ENCODE peak calls at places on chromosome 21, in five cellular contexts. S is adrenal gland, Y is heart right ventricle, H is WTC11, X is GM13977. I is an unnamed sample.

GRCh38 chr21:30194701-30195299 is 21.1 kb downstream of the CLDN8 start:
- DNase-seq in S (no peak), Y (no peak), H (no peak), X (no peak), I (no peak)

GRCh38 chr21:41926068-41926806 is 27.6 kb downstream of the C2CD2 start:
- DNase-seq in S (peak), Y (no peak), H (peak), X (peak), I (peak)

GRCh38 chr21:25938673-25939395 is 204.1 kb downstream of the GABPA start:
- DNase-seq in S (no peak), Y (peak), H (no peak), X (no peak), I (no peak)

GRCh38 chr21:42316891-42317290 is 1.7 kb upstream of the TFF3 start:
- DNase-seq in S (no peak), Y (no peak), H (no peak), X (no peak), I (no peak)

GRCh38 chr21:37956772-37957171 is 40.5 kb upstream of the KCNJ6 start:
- DNase-seq in S (no peak), Y (no peak), H (no peak), X (no peak), I (no peak)

GRCh38 chr21:26267389-26267788 is 96.8 kb upstream of the APP start:
- DNase-seq in S (no peak), Y (no peak), H (no peak), X (no peak), I (no peak)

GRCh38 chr21:26169611-26170470 is 729 bp downstream of the APP start:
- DNase-seq in S (peak), Y (peak), H (peak), X (peak), I (peak)

GRCh38 chr21:16713331-16714114 is 799.3 kb upstream of the CXADR start:
- DNase-seq in S (no peak), Y (no peak), H (no peak), X (no peak), I (no peak)

GRCh38 chr21:27827972-27828371 is 861.1 kb upstream of the ADAMTS5 start:
- DNase-seq in S (no peak), Y (no peak), H (no peak), X (no peak), I (no peak)

GRCh38 chr21:41374867-41375533 is 13.2 kb downstream of the MX2 start:
- DNase-seq in S (no peak), Y (no peak), H (no peak), X (no peak), I (no peak)

GRCh38 chr21:37758997-37759396 is 157.3 kb downstream of the KCNJ6 start:
- DNase-seq in S (peak), Y (no peak), H (peak), X (peak), I (peak)

GRCh38 chr21:17780539-17780938 is 38.6 kb downstream of the C21orf91 start:
- DNase-seq in S (no peak), Y (no peak), H (no peak), X (peak), I (peak)

GRCh38 chr21:29189358-29189757 is 58.9 kb downstream of the MAP3K7CL start:
- DNase-seq in S (no peak), Y (no peak), H (no peak), X (no peak), I (no peak)

GRCh38 chr21:17463441-17463840 is 49.4 kb upstream of the CXADR start:
- DNase-seq in S (peak), Y (no peak), H (no peak), X (no peak), I (no peak)

GRCh38 chr21:42403611-42404231 is at the start of gene UBASH3A:
- DNase-seq in S (no peak), Y (no peak), H (no peak), X (no peak), I (no peak)

GRCh38 chr21:45225741-45226327 is 61.9 kb downstream of the POFUT2 start:
- DNase-seq in S (no peak), Y (no peak), H (no peak), X (no peak), I (no peak)
- TF ChIP-seq CTCF in S (no peak), Y (no peak), H (no peak), X (no peak), I (no peak)

GRCh38 chr21:39525601-39526000 is 73.8 kb downstream of the SH3BGR start:
- DNase-seq in S (no peak), Y (no peak), H (no peak), X (no peak), I (no peak)
- TF ChIP-seq CTCF in S (no peak), Y (no peak), H (no peak), X (no peak), I (no peak)

GRCh38 chr21:45505416-45506021 is 36.7 kb downstream of the SLC19A1 start:
- DNase-seq in S (peak), Y (no peak), H (no peak), X (no peak), I (no peak)
- TF ChIP-seq CTCF in S (no peak), Y (no peak), H (no peak), X (no peak), I (no peak)

GRCh38 chr21:34609951-34610549 is 4.9 kb downstream of the RCAN1 start:
- DNase-seq in S (no peak), Y (no peak), H (no peak), X (no peak), I (no peak)
- TF ChIP-seq CTCF in S (no peak), Y (no peak), H (no peak), X (no peak), I (no peak)

GRCh38 chr21:44293551-44294231 is 6.2 kb upstream of the PFKL start:
- DNase-seq in S (no peak), Y (no peak), H (no peak), X (no peak), I (no peak)

GRCh38 chr21:44296103-44296519 is 3.7 kb upstream of the PFKL start:
- DNase-seq in S (no peak), Y (no peak), H (no peak), X (no peak), I (no peak)

GRCh38 chr21:44294391-44295162 is 5.3 kb upstream of the PFKL start:
- DNase-seq in S (peak), Y (peak), H (no peak), X (no peak), I (no peak)

GRCh38 chr21:44295646-44296045 is 4.2 kb upstream of the PFKL start:
- DNase-seq in S (no peak), Y (no peak), H (no peak), X (peak), I (peak)

DNA sequence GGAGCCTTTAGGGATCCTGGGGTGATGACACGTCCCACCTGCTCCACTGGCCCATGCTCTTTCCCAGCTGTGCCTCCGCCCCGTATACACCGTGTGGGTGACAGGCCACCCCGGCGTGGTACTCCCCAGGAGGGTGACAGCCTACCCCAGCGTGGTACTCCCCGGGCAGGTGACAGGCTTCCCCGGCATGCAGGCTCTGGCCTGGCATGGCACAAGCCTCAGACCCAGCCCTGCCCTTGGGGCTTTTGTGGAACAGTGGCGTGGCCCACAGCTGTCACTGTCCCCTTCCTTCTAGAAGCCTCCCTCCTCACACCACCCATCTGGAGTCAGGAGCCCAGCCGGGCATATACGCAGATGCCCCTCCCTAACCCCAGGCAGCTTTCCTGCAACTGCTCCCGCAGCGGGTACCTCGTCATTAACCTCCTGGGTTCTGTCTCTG is 4.7 kb upstream of the PFKL start:
- DNase-seq in S (no peak), Y (no peak), H (no peak), X (no peak), I (no peak)
- TF ChIP-seq CTCF in S (no peak), Y (no peak), H (no peak), X (no peak), I (no peak)

GRCh38 chr21:36694593-36695282 is 4.2 kb upstream of the SIM2 start:
- DNase-seq in S (no peak), Y (no peak), H (no peak), X (no peak), I (peak)

GRCh38 chr21:36692844-36693143 is 6.1 kb upstream of the SIM2 start:
- DNase-seq in S (no peak), Y (no peak), H (no peak), X (no peak), I (no peak)

GRCh38 chr21:36692125-36692843 is 6.6 kb upstream of the SIM2 start:
- DNase-seq in S (no peak), Y (no peak), H (no peak), X (no peak), I (peak)

GRCh38 chr21:36694041-36694515 is 4.8 kb upstream of the SIM2 start:
- DNase-seq in S (no peak), Y (no peak), H (no peak), X (peak), I (peak)

GRCh38 chr21:36693144-36694040 is 5.5 kb upstream of the SIM2 start:
- DNase-seq in S (no peak), Y (no peak), H (peak), X (peak), I (peak)
- TF ChIP-seq CTCF in S (no peak), Y (no peak), H (peak), X (peak), I (peak)

DNA sequence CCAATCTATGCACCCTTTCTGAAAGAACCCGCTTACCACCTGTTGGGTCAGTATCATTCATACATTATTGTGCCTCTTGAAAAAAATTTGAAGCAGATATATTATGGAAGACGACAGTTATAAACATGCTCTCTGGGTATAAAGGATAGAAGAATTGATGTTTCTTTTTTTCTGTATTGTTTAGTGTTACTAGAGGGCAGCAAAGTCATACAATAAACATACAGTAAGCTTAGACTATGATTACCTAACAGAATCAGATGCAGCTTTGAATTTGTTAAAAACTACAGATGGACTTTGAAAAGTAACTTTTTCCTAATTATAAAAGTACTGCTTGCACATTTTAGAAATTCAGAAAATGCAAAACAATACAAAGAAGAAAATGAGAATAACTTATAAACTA is 11.1 kb upstream of the PAXBP1 start:
- DNase-seq in S (no peak), Y (no peak), H (no peak), X (no peak), I (no peak)
- TF ChIP-seq CTCF in S (no peak), Y (no peak), H (no peak), X (no peak), I (no peak)

DNA sequence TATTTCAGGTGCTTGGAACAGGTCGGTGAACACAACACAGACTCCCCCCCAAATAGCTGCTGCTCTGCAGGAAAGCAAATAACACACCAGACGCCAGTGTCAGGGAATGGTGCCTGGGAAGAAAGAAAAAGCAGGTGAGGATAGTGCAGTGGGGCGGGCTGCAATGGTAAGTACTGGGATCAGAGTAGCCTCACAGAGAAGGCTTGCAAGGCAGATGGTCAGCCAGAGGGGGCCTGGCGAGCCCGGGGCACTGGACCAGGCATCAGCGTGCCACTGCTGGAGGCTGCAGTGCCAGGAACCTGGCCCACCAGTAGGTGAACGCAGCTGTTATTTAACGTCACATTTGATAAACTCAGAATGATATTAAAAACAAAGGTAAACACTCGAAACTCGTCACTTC is 60.0 kb downstream of the POFUT2 start:
- DNase-seq in S (no peak), Y (no peak), H (no peak), X (no peak), I (no peak)
- TF ChIP-seq CTCF in S (no peak), Y (no peak), H (no peak), X (no peak), I (no peak)

DNA sequence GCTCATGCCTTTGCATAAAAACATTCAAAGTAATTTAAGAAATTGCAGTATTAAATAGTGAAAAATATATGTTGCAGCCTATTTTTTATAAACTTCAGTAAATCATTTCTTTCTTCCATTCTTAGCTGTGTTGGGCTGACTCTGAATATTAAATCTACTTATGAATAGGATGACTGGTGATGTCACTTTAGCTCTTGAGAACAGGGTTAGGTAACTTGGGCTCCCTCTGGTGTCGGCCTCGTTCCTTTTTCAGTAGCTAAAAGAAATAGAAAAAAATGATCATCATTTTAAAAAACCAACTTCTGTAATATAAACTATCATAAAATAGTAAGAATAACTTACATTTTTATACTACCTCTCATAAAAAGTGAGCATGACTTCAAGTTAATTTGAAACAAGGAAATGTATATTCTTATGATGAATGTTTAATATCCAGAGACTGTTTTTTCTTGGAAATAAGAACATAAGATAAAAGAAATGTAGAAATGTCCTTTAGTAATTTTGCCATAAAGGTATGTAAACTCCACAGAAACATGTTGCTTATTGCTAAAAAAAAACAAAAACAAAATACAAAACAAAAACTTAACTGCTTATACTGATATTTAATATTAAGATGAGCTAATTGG is 26.8 kb upstream of the NCAM2 start:
- DNase-seq in S (peak), Y (no peak), H (peak), X (no peak), I (peak)
- TF ChIP-seq CTCF in S (peak), Y (peak), H (no peak), X (peak), I (no peak)

GRCh38 chr21:31290765-31291164 is 53.3 kb downstream of the TIAM1 start:
- DNase-seq in S (no peak), Y (no peak), H (no peak), X (no peak), I (no peak)
- TF ChIP-seq CTCF in S (no peak), Y (no peak), H (no peak), X (no peak), I (no peak)